ENCODE peak calls at places on chromosomes 7 and 10, in six cellular contexts. O, I, J, K, Q and V are unnamed samples.

GRCh38 chr10:47369251-47369894 is 14.7 kb downstream of the ZNF488 start:
- DNase-seq in O (no peak), I (no peak), J (no peak), K (peak), Q (no peak), V (no peak)

GRCh38 chr7:47512481-47513176 is 69.3 kb downstream of the TNS3 start:
- DNase-seq in O (no peak), I (no peak), J (no peak), K (no peak), Q (no peak), V (no peak)

GRCh38 chr10:6108072-6108471 is 19.2 kb downstream of the RBM17 start:
- DNase-seq in O (no peak), I (no peak), J (no peak), K (no peak), Q (no peak), V (no peak)

GRCh38 chr10:36269222-36269621 is 627.1 kb upstream of the FZD8 start:
- DNase-seq in O (no peak), I (no peak), J (no peak), K (no peak), Q (no peak), V (no peak)

GRCh38 chr10:119655566-119656001 is 4.4 kb downstream of the BAG3 start:
- DNase-seq in O (no peak), I (no peak), J (peak), K (no peak), Q (no peak), V (no peak)

GRCh38 chr7:27239780-27240731 is 2.5 kb upstream of the EVX1 start:
- DNase-seq in O (no peak), I (no peak), J (no peak), K (no peak), Q (no peak), V (no peak)

GRCh38 chr7:17846935-17847334 is 93.4 kb downstream of the SNX13 start:
- DNase-seq in O (no peak), I (no peak), J (no peak), K (no peak), Q (no peak), V (no peak)

GRCh38 chr10:61793760-61794713 is 107.5 kb upstream of the ARID5B start:
- DNase-seq in O (no peak), I (no peak), J (no peak), K (no peak), Q (no peak), V (no peak)

GRCh38 chr7:6576024-6576866 is 1.0 kb upstream of the ZDHHC4 start:
- DNase-seq in O (no peak), I (no peak), J (no peak), K (no peak), Q (no peak), V (no peak)

GRCh38 chr10:24468281-24468751 is 255.4 kb downstream of the ARHGAP21 start:
- DNase-seq in O (no peak), I (no peak), J (no peak), K (no peak), Q (peak), V (no peak)

GRCh38 chr10:11578802-11579255 is 32.6 kb downstream of the USP6NL start:
- DNase-seq in O (no peak), I (no peak), J (no peak), K (no peak), Q (no peak), V (no peak)

GRCh38 chr10:128710795-128711183 is 584.6 kb upstream of the MKI67 start:
- DNase-seq in O (no peak), I (no peak), J (no peak), K (no peak), Q (no peak), V (no peak)

GRCh38 chr7:16583834-16584233 is 57.2 kb downstream of the LRRC72 start:
- DNase-seq in O (no peak), I (no peak), J (no peak), K (no peak), Q (no peak), V (no peak)

GRCh38 chr10:31072453-31072852 is 40.8 kb upstream of the ZNF438 start:
- DNase-seq in O (no peak), I (no peak), J (no peak), K (no peak), Q (no peak), V (no peak)

GRCh38 chr10:111756541-111757061 is 427.0 kb downstream of the GPAM start:
- DNase-seq in O (peak), I (no peak), J (peak), K (no peak), Q (peak), V (peak)

GRCh38 chr7:135389971-135390370 is 119.9 kb downstream of the CNOT4 start:
- DNase-seq in O (no peak), I (no peak), J (no peak), K (no peak), Q (no peak), V (no peak)

GRCh38 chr10:108303149-108303548 is 1138.6 kb upstream of the SORCS1 start:
- DNase-seq in O (no peak), I (no peak), J (no peak), K (no peak), Q (no peak), V (no peak)

GRCh38 chr7:28096713-28097112 is 83.9 kb downstream of the JAZF1 start:
- DNase-seq in O (peak), I (peak), J (peak), K (no peak), Q (peak), V (peak)

GRCh38 chr7:50056131-50056530 is 36.9 kb downstream of the ZPBP start:
- DNase-seq in O (no peak), I (no peak), J (no peak), K (no peak), Q (no peak), V (no peak)

GRCh38 chr10:124626759-124627380 is 117.3 kb downstream of the FAM53B start:
- DNase-seq in O (no peak), I (peak), J (no peak), K (no peak), Q (no peak), V (no peak)

GRCh38 chr7:1669954-1670893 is at the start of gene ELFN1:
- DNase-seq in O (peak), I (peak), J (no peak), K (peak), Q (peak), V (peak)

GRCh38 chr7:116592445-116592844 is 67.6 kb downstream of the CAV1 start:
- DNase-seq in O (no peak), I (no peak), J (no peak), K (no peak), Q (no peak), V (no peak)

GRCh38 chr7:30906520-30907240 is 5.0 kb upstream of the AQP1 start:
- DNase-seq in O (no peak), I (no peak), J (no peak), K (no peak), Q (no peak), V (no peak)

GRCh38 chr7:30907527-30908267 is 4.0 kb upstream of the AQP1 start:
- DNase-seq in O (no peak), I (no peak), J (no peak), K (no peak), Q (peak), V (no peak)

GRCh38 chr7:30905078-30906012 is 6.3 kb upstream of the AQP1 start:
- DNase-seq in O (no peak), I (no peak), J (no peak), K (no peak), Q (peak), V (no peak)

GRCh38 chr7:30904566-30904965 is 7.1 kb upstream of the AQP1 start:
- DNase-seq in O (no peak), I (no peak), J (no peak), K (no peak), Q (no peak), V (no peak)

GRCh38 chr7:30906014-30906413 is 5.6 kb upstream of the AQP1 start:
- DNase-seq in O (no peak), I (no peak), J (no peak), K (no peak), Q (peak), V (no peak)
- TF ChIP-seq CTCF in O (no peak), I (no peak), J (no peak), K (no peak), Q (no peak), V (no peak)

DNA sequence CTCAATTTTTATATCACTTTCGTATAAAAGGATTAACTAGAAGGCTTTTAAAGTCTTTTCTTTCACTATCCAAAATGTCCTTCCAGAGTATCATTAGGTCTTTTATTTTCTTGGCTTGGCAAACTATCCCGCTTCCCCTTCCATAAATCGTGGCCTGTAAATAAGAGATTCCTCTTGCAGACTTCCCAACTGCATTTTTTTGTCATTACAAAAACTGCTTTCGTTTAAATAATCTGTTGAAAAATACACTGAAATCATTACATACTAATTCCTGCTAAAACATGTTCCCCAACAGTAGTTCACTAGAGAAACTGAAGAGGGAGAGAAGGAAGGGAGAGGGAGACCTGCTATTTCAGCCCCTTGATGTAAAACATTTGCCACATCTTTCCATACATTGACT is 48.8 kb upstream of the STK17A start:
- DNase-seq in O (no peak), I (no peak), J (no peak), K (no peak), Q (no peak), V (no peak)
- TF ChIP-seq CTCF in O (no peak), I (no peak), J (no peak), K (no peak), Q (no peak), V (no peak)

GRCh38 chr10:52326382-52326781 is 12.3 kb downstream of the DKK1 start:
- DNase-seq in O (no peak), I (no peak), J (no peak), K (no peak), Q (no peak), V (no peak)

GRCh38 chr10:52322323-52322722 is 8.2 kb downstream of the DKK1 start:
- DNase-seq in O (no peak), I (no peak), J (no peak), K (no peak), Q (no peak), V (no peak)

GRCh38 chr10:52318822-52319464 is 4.9 kb downstream of the DKK1 start:
- DNase-seq in O (no peak), I (no peak), J (no peak), K (no peak), Q (no peak), V (no peak)

GRCh38 chr10:52319926-52320325 is 5.8 kb downstream of the DKK1 start:
- DNase-seq in O (no peak), I (no peak), J (no peak), K (no peak), Q (no peak), V (no peak)

DNA sequence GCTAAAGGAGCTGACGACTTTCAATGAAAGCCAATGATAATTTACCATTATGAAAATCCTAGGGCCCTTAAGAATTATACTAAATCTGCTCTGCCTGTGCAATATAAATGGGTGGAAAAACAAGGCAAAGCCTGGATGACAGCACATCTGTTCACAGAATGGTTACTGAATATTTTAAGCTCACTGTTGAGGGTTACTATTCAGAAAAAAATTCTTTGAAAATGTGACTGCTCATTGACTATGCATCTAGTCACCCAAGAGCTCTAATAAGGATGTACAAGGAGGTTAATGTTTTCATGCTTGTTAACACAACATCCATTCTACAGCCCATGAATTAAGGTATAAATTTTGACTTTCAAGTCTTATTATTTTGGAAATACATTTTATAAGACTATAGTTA is 8.9 kb downstream of the DKK1 start:
- DNase-seq in O (no peak), I (no peak), J (no peak), K (no peak), Q (no peak), V (no peak)
- TF ChIP-seq CTCF in O (no peak), I (no peak), J (no peak), K (no peak), Q (no peak), V (no peak)

GRCh38 chr10:45809829-45810228 is 37.5 kb downstream of the AGAP4 start:
- DNase-seq in O (no peak), I (no peak), J (no peak), K (no peak), Q (no peak), V (no peak)
- TF ChIP-seq CTCF in O (peak), I (no peak), J (no peak), K (peak), Q (no peak), V (no peak)

DNA sequence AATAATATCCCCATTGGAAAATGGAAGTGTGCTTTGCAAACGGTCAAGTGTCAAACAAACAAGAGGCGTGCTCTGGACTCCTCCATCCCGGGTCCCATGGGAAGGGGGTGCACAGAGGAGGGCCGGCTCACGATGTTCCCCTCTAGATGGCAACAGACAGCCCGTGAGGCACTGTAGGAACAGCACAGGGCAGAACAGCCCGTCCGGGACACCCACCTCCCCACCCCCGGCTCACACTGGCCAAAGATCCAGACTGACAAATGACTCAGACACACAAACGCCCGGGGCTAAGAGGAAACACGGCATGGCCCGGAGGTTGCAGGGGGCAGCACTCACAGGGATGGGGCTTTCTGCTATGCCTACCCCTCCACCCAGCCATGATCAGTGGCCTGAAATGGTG is 4.9 kb upstream of the ELN start:
- DNase-seq in O (peak), I (no peak), J (peak), K (no peak), Q (no peak), V (peak)
- TF ChIP-seq CTCF in O (no peak), I (no peak), J (no peak), K (no peak), Q (no peak), V (no peak)

GRCh38 chr7:23712368-23713284 is 2.6 kb downstream of the STK31 start:
- DNase-seq in O (no peak), I (peak), J (no peak), K (no peak), Q (no peak), V (no peak)
- TF ChIP-seq CTCF in O (peak), I (peak), J (peak), K (peak), Q (peak), V (peak)

GRCh38 chr10:68576118-68576517 is 16.0 kb downstream of the TET1 start:
- DNase-seq in O (peak), I (no peak), J (no peak), K (no peak), Q (no peak), V (no peak)
- TF ChIP-seq CTCF in O (peak), I (no peak), J (no peak), K (peak), Q (no peak), V (peak)

GRCh38 chr10:110597476-110597875 is 30.0 kb downstream of the SMC3 start:
- DNase-seq in O (no peak), I (no peak), J (no peak), K (no peak), Q (no peak), V (no peak)

GRCh38 chr10:110600487-110601101 is 33.1 kb downstream of the SMC3 start:
- DNase-seq in O (peak), I (no peak), J (no peak), K (no peak), Q (no peak), V (no peak)
- TF ChIP-seq CTCF in O (peak), I (peak), J (no peak), K (peak), Q (peak), V (peak)